ENCODE peak calls at places on chromosome 18, in ten cellular contexts. J, S, D, X, O, P, Q, R, A and Z are unnamed samples.

GRCh38 chr18:24544141-24544498 is 83.7 kb downstream of the HRH4 start:
- DNase-seq in J (peak), S (peak), D (no peak), X (no peak), O (no peak), P (no peak), Q (no peak), R (no peak), A (no peak), Z (peak)

GRCh38 chr18:27772081-27772480 is 404.8 kb downstream of the CDH2 start:
- DNase-seq in J (no peak), S (no peak), D (no peak), X (no peak), O (no peak), P (no peak), Q (no peak), R (no peak), A (no peak), Z (no peak)

GRCh38 chr18:3329871-3330270 is 67.9 kb downstream of the MYL12B start:
- DNase-seq in J (no peak), S (no peak), D (no peak), X (no peak), O (no peak), P (no peak), Q (no peak), R (no peak), A (no peak), Z (no peak)

GRCh38 chr18:62852851-62853250 is 137.5 kb downstream of the PHLPP1 start:
- DNase-seq in J (no peak), S (no peak), D (no peak), X (no peak), O (no peak), P (no peak), Q (no peak), R (no peak), A (no peak), Z (no peak)

GRCh38 chr18:77547757-77548156 is 298.1 kb downstream of the GALR1 start:
- DNase-seq in J (no peak), S (no peak), D (no peak), X (no peak), O (peak), P (no peak), Q (no peak), R (no peak), A (no peak), Z (no peak)

GRCh38 chr18:10274327-10274726 is 180.1 kb upstream of the APCDD1 start:
- DNase-seq in J (no peak), S (no peak), D (no peak), X (no peak), O (peak), P (no peak), Q (no peak), R (no peak), A (no peak), Z (no peak)

GRCh38 chr18:36083729-36084128 is 16.4 kb upstream of the RPRD1A start:
- DNase-seq in J (no peak), S (no peak), D (no peak), X (peak), O (no peak), P (no peak), Q (no peak), R (no peak), A (no peak), Z (no peak)

GRCh38 chr18:25678226-25678625 is 326.3 kb upstream of the ZNF521 start:
- DNase-seq in J (no peak), S (no peak), D (no peak), X (no peak), O (no peak), P (no peak), Q (no peak), R (no peak), A (no peak), Z (no peak)

GRCh38 chr18:3225588-3225987 is 5.8 kb upstream of the MYOM1 start:
- DNase-seq in J (no peak), S (no peak), D (no peak), X (no peak), O (no peak), P (no peak), Q (no peak), R (no peak), A (no peak), Z (no peak)

GRCh38 chr18:10564975-10565773 is 39.3 kb downstream of the NAPG start:
- DNase-seq in J (no peak), S (no peak), D (no peak), X (no peak), O (no peak), P (no peak), Q (no peak), R (no peak), A (no peak), Z (no peak)

GRCh38 chr18:53380063-53380639 is 844.3 kb downstream of the MBD2 start:
- DNase-seq in J (no peak), S (peak), D (peak), X (no peak), O (no peak), P (no peak), Q (no peak), R (no peak), A (no peak), Z (peak)

GRCh38 chr18:25298853-25299274 is 53.1 kb downstream of the ZNF521 start:
- DNase-seq in J (peak), S (no peak), D (peak), X (no peak), O (no peak), P (no peak), Q (no peak), R (no peak), A (peak), Z (peak)

GRCh38 chr18:26503382-26503781 is 45.0 kb downstream of the KCTD1 start:
- DNase-seq in J (no peak), S (no peak), D (no peak), X (no peak), O (no peak), P (no peak), Q (no peak), R (no peak), A (no peak), Z (no peak)

GRCh38 chr18:78813156-78813555 is 166.5 kb upstream of the SALL3 start:
- DNase-seq in J (no peak), S (peak), D (no peak), X (no peak), O (no peak), P (no peak), Q (no peak), R (no peak), A (no peak), Z (no peak)

GRCh38 chr18:58788971-58789797 is 75.5 kb upstream of the ZNF532 start:
- DNase-seq in J (peak), S (peak), D (no peak), X (no peak), O (peak), P (peak), Q (no peak), R (no peak), A (peak), Z (peak)

GRCh38 chr18:31100598-31101147 is 1.5 kb downstream of the DSC2 start:
- DNase-seq in J (peak), S (peak), D (no peak), X (no peak), O (no peak), P (no peak), Q (no peak), R (no peak), A (peak), Z (no peak)

GRCh38 chr18:48715651-48716354 is 177.0 kb downstream of the CTIF start:
- DNase-seq in J (no peak), S (no peak), D (no peak), X (no peak), O (no peak), P (no peak), Q (no peak), R (peak), A (no peak), Z (no peak)

GRCh38 chr18:36931116-36931515 is 102.2 kb downstream of the KIAA1328 start:
- DNase-seq in J (no peak), S (no peak), D (no peak), X (no peak), O (no peak), P (no peak), Q (no peak), R (no peak), A (no peak), Z (no peak)

GRCh38 chr18:38698108-38698507 is 1132.5 kb upstream of the CELF4 start:
- DNase-seq in J (no peak), S (no peak), D (no peak), X (no peak), O (no peak), P (no peak), Q (no peak), R (no peak), A (no peak), Z (no peak)

GRCh38 chr18:45343365-45343764 is 271.9 kb upstream of the SLC14A2 start:
- DNase-seq in J (no peak), S (no peak), D (no peak), X (no peak), O (no peak), P (no peak), Q (no peak), R (no peak), A (no peak), Z (no peak)

GRCh38 chr18:56358608-56359007 is 279.8 kb downstream of the TXNL1 start:
- DNase-seq in J (no peak), S (no peak), D (no peak), X (no peak), O (no peak), P (no peak), Q (no peak), R (no peak), A (no peak), Z (no peak)

GRCh38 chr18:54679318-54680149 is 88.5 kb downstream of the DYNAP start:
- DNase-seq in J (no peak), S (no peak), D (peak), X (peak), O (no peak), P (no peak), Q (no peak), R (no peak), A (no peak), Z (peak)

GRCh38 chr18:3061581-3062416 is 48.9 kb upstream of the LPIN2 start:
- DNase-seq in J (no peak), S (no peak), D (no peak), X (peak), O (no peak), P (no peak), Q (peak), R (no peak), A (no peak), Z (no peak)

GRCh38 chr18:8365006-8365405 is 244.2 kb upstream of the RAB12 start:
- DNase-seq in J (no peak), S (no peak), D (no peak), X (no peak), O (no peak), P (no peak), Q (no peak), R (no peak), A (no peak), Z (no peak)

GRCh38 chr18:59008302-59008974 is 131.2 kb upstream of the SEC11C start:
- DNase-seq in J (no peak), S (no peak), D (peak), X (no peak), O (no peak), P (no peak), Q (no peak), R (no peak), A (no peak), Z (peak)

GRCh38 chr18:56085561-56085960 is 497.6 kb upstream of the TCF4 start:
- DNase-seq in J (no peak), S (no peak), D (no peak), X (no peak), O (no peak), P (no peak), Q (no peak), R (no peak), A (no peak), Z (no peak)